ENCODE peak calls at places on chromosome 16, in eight cellular contexts. F is NCI-H774; A is pons; G is stimulated activated CD8-positive, alpha-beta memory T cell treated with anti-CD3 and anti-CD28 coated beads, Interleukin-4, amount 100 ng/mL, for 1 hour; R is T follicular helper cell; S is HFFc6; V is stromal cell of bone marrow; H is skeletal muscle cell. P is an unnamed sample.

GRCh38 chr16:81237282-81237681 is 1.2 kb upstream of the BCO1 start:
- DNase-seq in F (no peak), A (peak), G (no peak), R (no peak), S (no peak), V (no peak), H (no peak), P (peak)

GRCh38 chr16:88769617-88770458 is 15.2 kb downstream of the PIEZO1 start:
- DNase-seq in F (peak), A (no peak), G (no peak), R (no peak), S (no peak), V (no peak), H (no peak), P (no peak)

GRCh38 chr16:86680661-86681439 is 102.5 kb downstream of the FOXL1 start:
- DNase-seq in F (no peak), A (no peak), G (no peak), R (no peak), S (no peak), V (peak), H (no peak), P (no peak)

GRCh38 chr16:73031155-73031866 is 16.6 kb downstream of the ZFHX3 start:
- DNase-seq in F (no peak), A (no peak), G (no peak), R (no peak), S (peak), V (no peak), H (no peak), P (no peak)

GRCh38 chr16:19517424-19518089 is 4.3 kb downstream of the GDE1 start:
- DNase-seq in F (no peak), A (no peak), G (no peak), R (no peak), S (peak), V (peak), H (no peak), P (no peak)

GRCh38 chr16:56931253-56931768 is 631 bp upstream of the HERPUD1 start:
- DNase-seq in F (no peak), A (no peak), G (no peak), R (no peak), S (no peak), V (no peak), H (no peak), P (no peak)

GRCh38 chr16:17382514-17382913 is 88.2 kb downstream of the XYLT1 start:
- DNase-seq in F (no peak), A (no peak), G (no peak), R (no peak), S (no peak), V (no peak), H (no peak), P (no peak)

GRCh38 chr16:10736926-10737625 is 6.6 kb upstream of the NUBP1 start:
- DNase-seq in F (peak), A (peak), G (peak), R (peak), S (peak), V (peak), H (no peak), P (peak)

GRCh38 chr16:85863384-85863774 is 35.6 kb upstream of the IRF8 start:
- DNase-seq in F (no peak), A (no peak), G (no peak), R (no peak), S (peak), V (no peak), H (no peak), P (no peak)

GRCh38 chr16:71526111-71526998 is at the start of gene CHST4:
- DNase-seq in F (no peak), A (no peak), G (no peak), R (no peak), S (peak), V (peak), H (peak), P (no peak)

GRCh38 chr16:86085161-86085611 is 186.2 kb downstream of the IRF8 start:
- DNase-seq in F (no peak), A (no peak), G (no peak), R (no peak), S (no peak), V (no peak), H (no peak), P (no peak)

GRCh38 chr16:28105297-28105696 is 41.8 kb upstream of the GSG1L start:
- DNase-seq in F (no peak), A (no peak), G (no peak), R (no peak), S (no peak), V (no peak), H (no peak), P (no peak)

GRCh38 chr16:22694887-22695382 is 119.0 kb upstream of the HS3ST2 start:
- DNase-seq in F (no peak), A (no peak), G (no peak), R (no peak), S (peak), V (peak), H (peak), P (no peak)

GRCh38 chr16:15672514-15673167 is 22.6 kb downstream of the NDE1 start:
- DNase-seq in F (peak), A (peak), G (peak), R (peak), S (peak), V (peak), H (peak), P (peak)

GRCh38 chr16:80454802-80455201 is 86.0 kb upstream of the DYNLRB2 start:
- DNase-seq in F (no peak), A (no peak), G (no peak), R (no peak), S (no peak), V (no peak), H (no peak), P (no peak)

GRCh38 chr16:49635009-49635350 is 220.9 kb downstream of the ZNF423 start:
- DNase-seq in F (no peak), A (no peak), G (no peak), R (no peak), S (no peak), V (no peak), H (no peak), P (no peak)

GRCh38 chr16:2151188-2152091 is 3.0 kb downstream of the RAB26 start:
- DNase-seq in F (no peak), A (no peak), G (no peak), R (no peak), S (no peak), V (no peak), H (no peak), P (no peak)

GRCh38 chr16:67154578-67155304 is 3.9 kb upstream of the B3GNT9 start:
- DNase-seq in F (no peak), A (no peak), G (no peak), R (no peak), S (no peak), V (no peak), H (no peak), P (no peak)

GRCh38 chr16:28981517-28981916 is 3.3 kb upstream of the LAT start:
- DNase-seq in F (no peak), A (no peak), G (no peak), R (no peak), S (no peak), V (no peak), H (no peak), P (no peak)

GRCh38 chr16:81415757-81416156 is 28.9 kb upstream of the CMIP start:
- DNase-seq in F (no peak), A (no peak), G (no peak), R (no peak), S (no peak), V (no peak), H (no peak), P (no peak)

GRCh38 chr16:89105599-89106151 is 12.0 kb downstream of the ACSF3 start:
- DNase-seq in F (no peak), A (no peak), G (no peak), R (no peak), S (no peak), V (no peak), H (no peak), P (no peak)

GRCh38 chr16:85491798-85492616 is 121.1 kb upstream of the GSE1 start:
- DNase-seq in F (no peak), A (peak), G (no peak), R (no peak), S (peak), V (no peak), H (no peak), P (no peak)